ENCODE peak calls at places on chromosomes 16 and 17, in four cellular contexts. G is activated CD8-positive, alpha-beta T cell treated with anti-CD3 and anti-CD28 coated beads, Interleukin-2, amount 10 ng/mL, durations not matched to agents 7 days and 5 days; C is HEK293T; Z is EH. B is an unnamed sample.

GRCh38 chr17:9959377-9959981 is 54.4 kb upstream of the RCVRN start:
- DNase-seq in C (peak; percentile 65), G (peak; percentile 53), Z (peak; percentile 34), B (peak; percentile 11)

GRCh38 chr17:17819561-17819995 is 17.2 kb downstream of the SREBF1 start:
- DNase-seq in C (no peak), Z (peak; percentile 93), G (peak; percentile 66), B (no peak)

GRCh38 chr17:58189436-58190146 is 2.9 kb upstream of the EPX start:
- DNase-seq in G (no peak), Z (peak; percentile 84), C (no peak), B (no peak)

GRCh38 chr17:5816491-5816890 is 232.2 kb upstream of the NLRP1 start:
- DNase-seq in Z (no peak), C (no peak), G (no peak), B (no peak)

GRCh38 chr16:82470506-82471196 is 156.1 kb upstream of the CDH13 start:
- DNase-seq in G (no peak), C (no peak), Z (no peak), B (no peak)

GRCh38 chr16:56667581-56668571 is at the start of gene MT1G:
- DNase-seq in G (peak; percentile 65), C (no peak), Z (peak; percentile 55), B (peak; percentile 39)

GRCh38 chr16:9658157-9658556 is 524.1 kb downstream of the GRIN2A start:
- DNase-seq in G (no peak), C (no peak), Z (no peak), B (no peak)

GRCh38 chr16:9309844-9310243 is 218.4 kb downstream of the HAPSTR1 start:
- DNase-seq in G (no peak), Z (no peak), C (no peak), B (no peak)